ENCODE peak calls at places on chromosome 18, in seven cellular contexts. I, Y, T, K, H, W and O are unnamed samples.

GRCh38 chr18:59075923-59076322 is 63.8 kb upstream of the SEC11C start:
- DNase-seq in K (no peak), Y (no peak), T (no peak), H (no peak), I (no peak), W (no peak), O (no peak)

GRCh38 chr18:49360582-49360981 is 99.9 kb downstream of the DYM start:
- DNase-seq in Y (no peak), H (no peak), K (peak), W (no peak), I (no peak), T (no peak), O (no peak)

GRCh38 chr18:35122586-35123224 is 81.5 kb downstream of the MAPRE2 start:
- DNase-seq in I (peak), K (no peak), Y (no peak), T (peak), W (no peak), H (no peak), O (no peak)

GRCh38 chr18:49668583-49669290 is 106.9 kb downstream of the LIPG start:
- DNase-seq in T (no peak), W (no peak), K (no peak), I (no peak), H (no peak), Y (no peak), O (no peak)

GRCh38 chr18:73895701-73896100 is 251.9 kb downstream of the FBXO15 start:
- DNase-seq in K (no peak), W (no peak), I (no peak), Y (no peak), H (no peak), T (peak), O (no peak)

GRCh38 chr18:50143295-50143694 is 51.7 kb downstream of the MYO5B start:
- DNase-seq in I (no peak), K (no peak), T (no peak), Y (no peak), W (no peak), H (no peak), O (no peak)

GRCh38 chr18:50203801-50204604 is 9.1 kb upstream of the MYO5B start:
- DNase-seq in H (peak), Y (peak), W (peak), K (peak), T (peak), I (peak), O (peak)

GRCh38 chr18:70464343-70465114 is 175.7 kb downstream of the SOCS6 start:
- DNase-seq in H (peak), I (peak), K (no peak), Y (peak), W (peak), T (peak), O (peak)

GRCh38 chr18:31973929-31974546 is 31.1 kb upstream of the TRAPPC8 start:
- DNase-seq in K (no peak), H (no peak), T (no peak), W (no peak), Y (no peak), I (no peak), O (no peak)

GRCh38 chr18:22773944-22774343 is 159.2 kb upstream of the RBBP8 start:
- DNase-seq in T (no peak), I (no peak), W (no peak), Y (no peak), K (no peak), H (no peak), O (no peak)

GRCh38 chr18:11826836-11827235 is 24.4 kb upstream of the CHMP1B start:
- DNase-seq in T (peak), K (no peak), Y (no peak), H (no peak), W (no peak), I (no peak), O (peak)

GRCh38 chr18:48693625-48694262 is 154.9 kb downstream of the CTIF start:
- DNase-seq in K (no peak), T (no peak), H (peak), Y (no peak), W (no peak), I (no peak), O (no peak)

GRCh38 chr18:3211236-3211992 is 8.4 kb downstream of the MYOM1 start:
- DNase-seq in H (peak), Y (no peak), K (no peak), W (peak), I (no peak), T (no peak), O (peak)

GRCh38 chr18:68861365-68861764 is 63.5 kb downstream of the CCDC102B start:
- DNase-seq in H (no peak), Y (no peak), T (no peak), K (no peak), W (no peak), I (no peak), O (no peak)

GRCh38 chr18:57891707-57892391 is 88.7 kb upstream of the ATP8B1 start:
- DNase-seq in Y (no peak), T (no peak), H (no peak), W (no peak), I (no peak), K (no peak), O (no peak)

GRCh38 chr18:11859282-11859797 is 8.1 kb downstream of the CHMP1B start:
- DNase-seq in T (no peak), K (no peak), W (no peak), H (no peak), I (no peak), Y (no peak), O (no peak)

GRCh38 chr18:45167109-45167551 is 448.1 kb upstream of the SLC14A2 start:
- DNase-seq in K (no peak), W (no peak), I (no peak), Y (no peak), H (peak), T (no peak), O (no peak)

GRCh38 chr18:43661570-43661969 is 384.3 kb upstream of the SYT4 start:
- DNase-seq in I (no peak), K (peak), Y (peak), T (peak), W (no peak), H (peak), O (peak)